ENCODE peak calls at places on chromosomes 13 and 19, in four cellular contexts. V is AG04449, C is neural crest cell, T is cardiac muscle cell. E is an unnamed sample.

GRCh38 chr13:107586216-107586615 is 629.1 kb downstream of the LIG4 start:
- DNase-seq in V (no peak), C (no peak), T (no peak), E (no peak)

GRCh38 chr13:22596157-22596863 is 584.5 kb upstream of the SGCG start:
- DNase-seq in V (no peak), C (no peak), T (peak), E (no peak)

GRCh38 chr13:73610799-73611592 is 523.2 kb downstream of the KLF12 start:
- DNase-seq in V (no peak), C (no peak), T (no peak), E (no peak)

GRCh38 chr19:35346193-35347052 is 1.3 kb upstream of the FFAR1 start:
- DNase-seq in V (no peak), C (no peak), T (no peak), E (peak)

GRCh38 chr13:46951516-46951915 is 54.7 kb upstream of the HTR2A start:
- DNase-seq in V (no peak), C (no peak), T (no peak), E (no peak)

GRCh38 chr13:98896868-98897144 is 81.1 kb downstream of the DOCK9 start:
- DNase-seq in V (no peak), C (no peak), T (no peak), E (no peak)

GRCh38 chr13:110854866-110855265 is 60.0 kb downstream of the ANKRD10 start:
- DNase-seq in V (no peak), C (no peak), T (no peak), E (no peak)

GRCh38 chr19:3047307-3048189 is 14.7 kb downstream of the TLE5 start:
- DNase-seq in V (no peak), C (peak), T (peak), E (no peak)

GRCh38 chr13:51977606-51978005 is 33.6 kb downstream of the ATP7B start:
- DNase-seq in V (no peak), C (no peak), T (no peak), E (no peak)

GRCh38 chr13:32581177-32581786 is 5.0 kb upstream of the PDS5B start:
- DNase-seq in V (no peak), C (no peak), T (peak), E (no peak)

GRCh38 chr19:56120371-56121179 is 520 bp downstream of the ZNF787 start:
- DNase-seq in V (no peak), C (peak), T (peak), E (peak)

GRCh38 chr13:33119022-33119735 is 103.0 kb downstream of the KL start:
- DNase-seq in V (no peak), C (no peak), T (no peak), E (no peak)

GRCh38 chr13:31214379-31214778 is 14.6 kb downstream of the B3GLCT start:
- DNase-seq in V (no peak), C (no peak), T (peak), E (no peak)

GRCh38 chr19:54179921-54180452 is 7.0 kb upstream of the TMC4 start:
- DNase-seq in V (no peak), C (peak), T (peak), E (no peak)

GRCh38 chr13:98962901-98963594 is 14.8 kb downstream of the DOCK9 start:
- DNase-seq in V (no peak), C (no peak), T (no peak), E (no peak)

GRCh38 chr19:35644987-35645679 is 3.0 kb upstream of the COX6B1 start:
- DNase-seq in V (no peak), C (peak), T (peak), E (peak)

GRCh38 chr13:41751277-41751676 is 209.6 kb downstream of the VWA8 start:
- DNase-seq in V (peak), C (no peak), T (peak), E (no peak)

GRCh38 chr19:46073268-46073922 is 32.6 kb upstream of the IGFL4 start:
- DNase-seq in V (no peak), C (no peak), T (no peak), E (no peak)

GRCh38 chr13:97295279-97296182 is 73.4 kb downstream of the MBNL2 start:
- DNase-seq in V (no peak), C (no peak), T (no peak), E (no peak)

GRCh38 chr13:51298812-51299211 is 40.7 kb upstream of the SERPINE3 start:
- DNase-seq in V (no peak), C (no peak), T (no peak), E (no peak)

GRCh38 chr13:39892731-39893293 is 237.3 kb downstream of the COG6 start:
- DNase-seq in V (no peak), C (no peak), T (no peak), E (no peak)

GRCh38 chr19:11204943-11205349 is 7.6 kb upstream of the KANK2 start:
- DNase-seq in V (no peak), C (no peak), T (no peak), E (no peak)

GRCh38 chr13:25172303-25172630 is 179 bp upstream of the AMER2 start:
- DNase-seq in V (no peak), C (no peak), T (no peak), E (no peak)

GRCh38 chr13:112509190-112509589 is 78.8 kb downstream of the TUBGCP3 start:
- DNase-seq in V (no peak), C (no peak), T (peak), E (no peak)

GRCh38 chr13:51283361-51283760 is 56.1 kb upstream of the SERPINE3 start:
- DNase-seq in V (no peak), C (no peak), T (no peak), E (no peak)

GRCh38 chr13:109160887-109161669 is 531.7 kb downstream of the MYO16 start:
- DNase-seq in V (no peak), C (no peak), T (no peak), E (no peak)

GRCh38 chr13:35699805-35700204 is 223.3 kb upstream of the MAB21L1 start:
- DNase-seq in V (no peak), C (no peak), T (no peak), E (no peak)

GRCh38 chr19:32224371-32225244 is 120.8 kb upstream of the ZNF507 start:
- DNase-seq in V (no peak), C (peak), T (peak), E (peak)

GRCh38 chr19:52535831-52536800 is 8.6 kb downstream of the ZNF808 start:
- DNase-seq in V (no peak), C (peak), T (peak), E (peak)

GRCh38 chr19:18798384-18799352 is 7.6 kb upstream of the COMP start:
- DNase-seq in V (no peak), C (no peak), T (no peak), E (no peak)
- TF ChIP-seq CTCF in V (no peak), C (peak), T (no peak), E (no peak)

GRCh38 chr19:29364224-29364726 is 151.3 kb upstream of the UQCRFS1 start:
- DNase-seq in V (no peak), C (no peak), T (no peak), E (no peak)

GRCh38 chr19:29366757-29367156 is 153.8 kb upstream of the UQCRFS1 start:
- DNase-seq in V (no peak), C (no peak), T (no peak), E (no peak)

GRCh38 chr19:29365836-29366417 is 153.0 kb upstream of the UQCRFS1 start:
- DNase-seq in V (no peak), C (no peak), T (no peak), E (no peak)

GRCh38 chr19:29367701-29368306 is 154.9 kb upstream of the UQCRFS1 start:
- DNase-seq in V (no peak), C (no peak), T (no peak), E (no peak)

DNA sequence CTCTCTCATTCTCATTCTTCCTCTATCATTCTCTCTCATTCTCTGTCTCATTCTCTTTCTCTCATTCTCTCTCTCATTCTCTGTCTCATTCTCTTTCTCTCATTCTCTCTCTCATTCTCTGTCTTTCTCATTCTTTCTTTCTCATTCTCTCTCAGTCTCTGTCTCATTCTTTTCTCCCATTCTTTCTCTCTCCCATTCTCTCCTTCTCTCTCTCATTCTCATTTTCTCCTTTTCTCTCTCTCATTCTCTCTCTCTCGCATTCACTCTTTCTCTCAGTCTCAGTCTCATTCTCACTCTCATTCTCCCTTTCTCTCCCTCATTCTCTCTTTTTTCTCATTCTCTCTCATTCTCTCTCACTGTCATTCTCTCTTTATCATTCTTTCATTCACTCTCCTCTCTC is 152.0 kb upstream of the UQCRFS1 start:
- DNase-seq in V (no peak), C (no peak), T (no peak), E (no peak)
- TF ChIP-seq CTCF in V (no peak), C (no peak), T (no peak), E (peak)

GRCh38 chr19:39017646-39018045 is 14.7 kb downstream of the FBXO27 start:
- DNase-seq in V (no peak), C (no peak), T (no peak), E (no peak)
- TF ChIP-seq CTCF in V (no peak), C (no peak), T (no peak), E (no peak)

DNA sequence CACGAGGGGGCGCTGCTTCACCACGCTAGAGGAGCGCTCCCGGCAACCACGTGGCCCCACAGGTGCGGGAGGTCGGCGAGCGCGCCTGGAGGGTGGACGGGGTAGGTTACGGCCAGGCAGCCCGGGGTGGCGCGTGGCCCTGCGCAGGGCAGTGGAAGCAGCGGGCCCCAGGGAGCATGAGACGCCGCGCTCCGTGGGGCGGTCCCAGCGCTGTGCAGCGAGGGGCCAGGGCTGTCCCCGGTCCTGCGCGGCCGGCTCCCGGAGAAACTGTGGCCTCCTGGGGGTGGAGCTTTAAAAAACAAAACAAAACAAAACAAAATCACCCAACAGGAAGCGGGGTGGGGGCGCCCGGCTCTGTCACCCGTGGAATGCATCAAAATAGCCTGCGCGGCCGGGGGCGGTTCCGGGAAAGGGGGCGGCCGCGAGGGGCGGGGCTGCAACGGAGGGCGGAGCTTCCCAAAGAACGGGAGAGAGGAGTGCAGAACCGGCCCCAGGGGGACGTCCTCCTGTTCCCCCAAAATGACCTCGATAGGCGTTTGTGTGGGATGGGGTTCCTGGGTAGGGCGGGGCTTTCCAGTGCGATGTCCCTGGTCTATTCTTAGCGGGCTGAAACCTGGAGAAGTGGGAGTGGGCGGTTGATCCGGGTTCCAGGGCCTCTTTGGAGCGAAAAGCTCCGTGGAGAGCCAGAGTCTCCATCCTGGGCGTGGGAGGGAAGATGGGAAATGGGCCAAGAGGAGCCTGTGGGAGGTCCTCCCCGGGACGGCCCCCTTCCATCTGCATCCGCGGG is 27.3 kb downstream of the NUMBL start:
- DNase-seq in V (no peak), C (peak), T (peak), E (peak)
- TF ChIP-seq CTCF in V (peak), C (peak), T (peak), E (peak)

DNA sequence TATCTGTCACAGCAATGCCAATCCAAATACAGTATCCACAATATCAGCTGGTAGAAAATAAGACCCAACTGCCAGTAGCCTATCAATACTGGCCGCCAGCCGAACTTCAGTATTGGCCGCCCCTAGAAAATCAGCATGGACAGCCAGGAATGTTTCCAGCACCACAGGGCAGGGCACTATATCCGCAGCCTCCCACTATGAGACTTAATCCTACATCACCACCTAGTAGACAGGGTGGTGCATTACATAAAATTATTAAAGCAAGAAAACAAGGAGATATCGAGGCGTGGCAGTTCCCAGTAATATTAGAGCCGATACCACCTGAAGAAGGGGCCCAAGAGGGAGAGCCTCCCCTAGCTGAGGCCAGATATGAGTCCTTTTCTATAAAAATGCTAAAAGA is 111.3 kb downstream of the ZNF486 start:
- DNase-seq in V (no peak), C (peak), T (no peak), E (no peak)
- TF ChIP-seq CTCF in V (no peak), C (peak), T (no peak), E (no peak)

GRCh38 chr19:5339470-5339949 is 1.1 kb downstream of the PTPRS start:
- DNase-seq in V (no peak), C (no peak), T (no peak), E (no peak)

GRCh38 chr19:5340637-5341447 is at the start of gene PTPRS:
- DNase-seq in V (no peak), C (peak), T (peak), E (peak)

GRCh38 chr19:5341448-5341820 is 822 bp upstream of the PTPRS start:
- DNase-seq in V (no peak), C (no peak), T (no peak), E (no peak)

GRCh38 chr19:5338661-5339469 is 1.7 kb downstream of the PTPRS start:
- DNase-seq in V (no peak), C (peak), T (peak), E (no peak)

DNA sequence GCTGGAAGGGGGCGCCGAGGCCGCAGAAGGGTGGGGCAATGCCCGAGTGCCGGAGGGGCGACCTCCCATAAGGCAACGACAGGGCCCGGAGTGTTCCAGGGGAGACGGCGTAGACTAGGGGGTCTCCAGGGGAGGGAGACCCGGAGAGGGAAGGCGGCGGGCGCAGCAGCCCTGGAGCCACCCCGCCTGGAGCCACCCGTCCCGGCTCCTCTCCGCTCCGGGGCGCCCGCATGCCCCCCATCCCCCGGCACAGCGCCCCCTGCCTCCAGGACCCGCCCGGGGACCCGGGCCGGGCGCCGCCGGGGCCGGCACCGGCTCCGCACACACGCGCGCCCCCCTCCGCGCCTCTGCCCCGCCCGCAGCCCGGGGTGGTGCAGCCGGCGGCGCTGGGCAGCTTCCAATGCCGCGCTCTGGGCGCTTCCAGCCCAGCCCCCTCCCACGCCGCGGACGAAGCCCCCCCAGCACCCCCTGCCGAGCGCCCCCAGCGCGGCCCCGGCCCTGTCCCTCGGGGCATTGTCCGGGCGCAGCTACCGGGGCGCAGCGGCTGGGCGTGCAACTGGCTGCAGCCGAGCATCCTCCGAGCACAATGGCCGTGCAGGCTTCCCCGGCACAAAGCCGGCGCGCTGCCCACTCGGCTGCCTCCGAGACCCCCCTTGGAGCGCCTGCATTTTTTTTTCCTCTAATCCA is 519 bp downstream of the PTPRS start:
- DNase-seq in V (no peak), C (peak), T (peak), E (no peak)
- TF ChIP-seq CTCF in V (no peak), C (peak), T (no peak), E (no peak)

DNA sequence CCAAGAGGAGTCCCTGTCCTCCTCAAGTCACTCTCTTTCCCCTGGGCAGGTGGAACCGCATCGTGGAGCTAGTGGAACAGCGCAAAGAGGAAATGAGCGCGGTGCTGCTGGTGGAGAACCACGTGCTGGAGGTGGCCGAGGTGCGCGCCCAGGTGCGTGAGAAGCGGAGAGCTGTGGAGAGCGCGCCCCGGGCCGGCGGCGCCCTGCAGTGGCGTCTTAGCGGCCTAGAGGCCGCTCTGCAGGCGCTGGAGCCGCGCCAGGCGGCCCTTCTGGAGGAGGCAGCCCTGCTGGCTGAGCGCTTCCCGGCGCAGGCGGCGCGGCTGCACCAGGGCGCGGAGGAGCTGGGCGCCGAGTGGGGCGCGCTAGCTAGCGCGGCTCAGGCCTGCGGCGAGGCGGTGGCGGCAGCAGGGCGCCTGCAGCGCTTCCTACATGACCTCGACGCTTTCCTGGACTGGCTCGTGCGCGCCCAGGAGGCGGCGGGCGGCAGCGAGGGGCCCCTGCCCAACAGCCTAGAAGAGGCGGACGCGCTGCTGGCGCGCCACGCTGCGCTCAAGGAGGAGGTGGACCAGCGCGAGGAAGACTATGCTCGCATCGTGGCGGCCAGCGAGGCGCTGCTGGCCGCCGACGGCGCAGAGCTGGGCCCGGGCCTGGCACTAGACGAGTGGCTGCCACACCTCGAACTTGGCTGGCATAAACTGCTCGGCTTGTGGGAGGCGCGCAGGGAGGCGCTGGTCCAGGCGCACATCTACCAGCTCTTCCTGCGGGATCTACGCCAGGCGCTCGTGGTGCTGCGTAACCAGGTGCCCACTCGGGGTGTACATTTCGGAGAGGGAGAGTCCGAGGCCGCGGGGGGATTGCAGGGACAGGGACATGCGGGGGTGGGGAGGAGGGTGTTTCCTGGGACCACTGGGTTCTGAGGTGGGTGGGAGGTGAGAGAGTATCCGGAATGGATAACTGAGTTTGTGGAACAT is 52.8 kb downstream of the SPTBN4 start:
- DNase-seq in V (no peak), C (no peak), T (no peak), E (no peak)
- TF ChIP-seq CTCF in V (no peak), C (no peak), T (peak), E (no peak)

DNA sequence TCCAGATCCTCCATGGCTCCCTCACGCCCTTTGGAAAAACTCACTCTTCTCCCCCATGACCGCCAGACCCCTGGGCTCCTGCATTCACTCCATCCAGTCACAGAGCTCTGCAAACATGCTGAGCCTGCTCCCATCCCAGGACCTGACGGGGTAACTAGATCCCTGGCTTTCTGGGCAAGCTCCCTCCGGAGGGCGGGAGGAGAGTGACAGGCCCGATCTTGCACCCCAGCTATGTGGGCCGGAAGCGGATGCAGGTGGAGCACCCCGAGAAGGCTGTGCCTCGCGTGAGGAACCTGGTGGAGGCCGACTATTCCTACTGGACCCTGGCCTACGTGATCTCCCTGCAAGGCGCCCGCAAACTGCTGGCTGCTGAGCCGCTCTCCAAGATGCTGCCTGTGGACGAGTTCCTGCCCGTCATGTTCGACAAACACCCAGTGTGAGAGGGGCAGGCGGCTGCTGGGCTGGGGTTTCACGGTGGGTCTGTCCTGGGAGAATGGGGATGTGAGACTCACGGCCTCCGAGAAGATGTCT is 25.1 kb downstream of the COLGALT1 start:
- DNase-seq in V (no peak), C (no peak), T (no peak), E (no peak)
- TF ChIP-seq CTCF in V (no peak), C (no peak), T (no peak), E (no peak)

GRCh38 chr13:103762523-103762922 is 696.3 kb upstream of the SLC10A2 start:
- DNase-seq in V (no peak), C (no peak), T (no peak), E (no peak)
- TF ChIP-seq CTCF in V (no peak), C (peak), T (no peak), E (no peak)